ENCODE peak calls at places on chromosomes 3 and 15, in nine cellular contexts. J, G, L, P, M, A, K, V and U are unnamed samples. For H3K4me1, the result is how much of the 10 kb centered on the place peaks cover.

GRCh38 chr15:96585634-96586386 is 255.3 kb downstream of the NR2F2 start:
- DNase-seq in M (no peak), J (peak), P (no peak), V (no peak), G (no peak), A (no peak), L (no peak), K (no peak), U (no peak)

GRCh38 chr3:136942796-136943195 is 15.0 kb upstream of the IL20RB start:
- DNase-seq in A (no peak), P (no peak), J (no peak), L (no peak), M (no peak), K (no peak), V (no peak), G (no peak), U (no peak)

GRCh38 chr3:70754314-70754713 is 441.9 kb upstream of the MDFIC2 start:
- DNase-seq in J (no peak), P (no peak), M (no peak), K (no peak), G (no peak), V (no peak), A (no peak), L (no peak), U (no peak)

GRCh38 chr3:108477511-108478147 is 32.8 kb downstream of the MYH15 start:
- DNase-seq in J (peak), P (no peak), G (peak), K (peak), L (peak), V (peak), A (no peak), M (peak), U (peak)

GRCh38 chr3:115862824-115863223 is 239.5 kb downstream of the GAP43 start:
- DNase-seq in G (no peak), K (no peak), P (no peak), J (no peak), A (no peak), L (no peak), V (no peak), M (no peak), U (no peak)

GRCh38 chr15:78726870-78727551 is 84.3 kb downstream of the ADAMTS7 start:
- DNase-seq in A (no peak), K (peak), G (peak), M (peak), P (no peak), L (peak), J (no peak), V (no peak), U (no peak)

GRCh38 chr3:130386604-130387263 is 41.3 kb downstream of the COL6A5 start:
- DNase-seq in V (no peak), J (peak), L (no peak), P (no peak), G (no peak), M (no peak), K (no peak), A (no peak), U (no peak)

GRCh38 chr3:196792771-196793170 is 53.1 kb downstream of the PAK2 start:
- DNase-seq in G (no peak), M (no peak), A (no peak), L (no peak), K (no peak), J (peak), V (peak), P (no peak), U (no peak)

GRCh38 chr3:150335631-150336030 is 72.5 kb upstream of the TSC22D2 start:
- DNase-seq in J (no peak), G (no peak), K (no peak), V (no peak), P (no peak), A (no peak), L (no peak), M (no peak), U (no peak)

GRCh38 chr3:70989174-70989573 is 594.4 kb downstream of the FOXP1 start:
- DNase-seq in G (no peak), P (no peak), V (no peak), K (no peak), J (peak), M (no peak), L (no peak), A (no peak), U (no peak)

GRCh38 chr3:99578339-99578970 is 59.9 kb upstream of the COL8A1 start:
- DNase-seq in P (no peak), A (no peak), G (no peak), M (no peak), K (no peak), V (no peak), L (no peak), J (peak), U (no peak)

GRCh38 chr3:112321867-112322652 is 10.9 kb upstream of the CD200 start:
- DNase-seq in J (no peak), P (no peak), V (no peak), L (no peak), M (no peak), A (no peak), G (no peak), K (no peak), U (no peak)

GRCh38 chr15:94125131-94125530 is 106.2 kb upstream of the MCTP2 start:
- DNase-seq in K (no peak), G (no peak), L (no peak), A (no peak), V (no peak), J (no peak), P (no peak), M (no peak), U (no peak)

GRCh38 chr15:100170280-100170654 is 171.5 kb downstream of the ADAMTS17 start:
- DNase-seq in K (no peak), G (no peak), V (no peak), J (no peak), M (no peak), P (no peak), L (no peak), A (no peak), U (no peak)

GRCh38 chr3:169260296-169260695 is 403.2 kb downstream of the MECOM start:
- DNase-seq in P (no peak), V (no peak), K (no peak), A (no peak), J (no peak), G (no peak), L (no peak), M (no peak), U (no peak)

GRCh38 chr3:2301361-2301760 is 202.7 kb downstream of the CNTN4 start:
- DNase-seq in V (no peak), P (no peak), L (no peak), K (no peak), M (no peak), A (no peak), G (no peak), J (no peak), U (no peak)

GRCh38 chr15:35123743-35124142 is 38.6 kb upstream of the NANOGP8 start:
- DNase-seq in J (no peak), V (no peak), M (no peak), A (no peak), K (no peak), L (no peak), P (no peak), G (no peak), U (no peak)

GRCh38 chr3:23002846-23003800 is 200.0 kb upstream of the UBE2E2 start:
- DNase-seq in J (peak), A (no peak), V (peak), M (peak), L (no peak), G (no peak), K (peak), P (no peak), U (no peak)

GRCh38 chr3:139312416-139312815 is 31.4 kb upstream of the MRPS22 start:
- DNase-seq in J (no peak), G (no peak), L (no peak), V (no peak), M (no peak), K (no peak), A (no peak), P (no peak), U (no peak)

GRCh38 chr3:8554725-8555621 is 53.4 kb downstream of the LMCD1 start:
- DNase-seq in V (peak), A (no peak), G (no peak), P (no peak), M (no peak), J (no peak), K (no peak), L (no peak), U (peak)

GRCh38 chr15:89822951-89823701 is 8.5 kb upstream of the ANPEP start:
- DNase-seq in V (no peak), M (no peak), L (no peak), G (no peak), A (no peak), K (no peak), P (peak), J (no peak), U (no peak)

GRCh38 chr15:99427210-99427609 is 138.6 kb upstream of the MEF2A start:
- DNase-seq in M (no peak), K (no peak), G (no peak), L (no peak), V (no peak), A (peak), P (peak), J (no peak), U (no peak)

GRCh38 chr3:153835540-153835939 is 285.6 kb upstream of the ARHGEF26 start:
- DNase-seq in V (no peak), P (no peak), J (no peak), K (no peak), L (no peak), A (no peak), G (no peak), M (no peak), U (no peak)

GRCh38 chr15:71121442-71121841 is 6.2 kb downstream of the THSD4 start:
- DNase-seq in V (no peak), M (no peak), L (no peak), A (no peak), P (no peak), J (no peak), G (no peak), K (no peak), U (no peak)

GRCh38 chr3:123877965-123878364 is 6.2 kb downstream of the MYLK start:
- DNase-seq in M (no peak), L (no peak), G (no peak), J (no peak), V (no peak), A (no peak), P (no peak), K (no peak), U (no peak)

GRCh38 chr3:165749241-165749640 is 88.0 kb downstream of the BCHE start:
- DNase-seq in M (no peak), K (no peak), V (no peak), L (no peak), P (no peak), J (no peak), G (no peak), A (no peak), U (no peak)

GRCh38 chr3:5192568-5193319 is 5.2 kb downstream of the EDEM1 start:
- DNase-seq in K (no peak), G (no peak), P (no peak), M (no peak), A (no peak), V (no peak), L (no peak), J (no peak), U (no peak)

GRCh38 chr15:85762039-85762755 is 32.5 kb downstream of the KLHL25 start:
- DNase-seq in L (no peak), P (peak), V (no peak), J (no peak), A (no peak), G (no peak), K (no peak), M (no peak), U (no peak)

GRCh38 chr15:55394694-55395093 is 13.5 kb downstream of the CCPG1 start:
- DNase-seq in J (no peak), V (no peak), M (no peak), K (no peak), G (no peak), P (no peak), L (no peak), A (no peak), U (no peak)

GRCh38 chr15:29107291-29107890 is 162.2 kb downstream of the NSMCE3 start:
- DNase-seq in J (no peak), L (no peak), A (no peak), M (no peak), P (peak), G (no peak), K (no peak), V (peak), U (no peak)

GRCh38 chr15:76963596-76963995 is 31.3 kb upstream of the PSTPIP1 start:
- DNase-seq in L (no peak), A (no peak), V (no peak), M (peak), G (no peak), K (no peak), P (no peak), J (no peak), U (no peak)

DNA sequence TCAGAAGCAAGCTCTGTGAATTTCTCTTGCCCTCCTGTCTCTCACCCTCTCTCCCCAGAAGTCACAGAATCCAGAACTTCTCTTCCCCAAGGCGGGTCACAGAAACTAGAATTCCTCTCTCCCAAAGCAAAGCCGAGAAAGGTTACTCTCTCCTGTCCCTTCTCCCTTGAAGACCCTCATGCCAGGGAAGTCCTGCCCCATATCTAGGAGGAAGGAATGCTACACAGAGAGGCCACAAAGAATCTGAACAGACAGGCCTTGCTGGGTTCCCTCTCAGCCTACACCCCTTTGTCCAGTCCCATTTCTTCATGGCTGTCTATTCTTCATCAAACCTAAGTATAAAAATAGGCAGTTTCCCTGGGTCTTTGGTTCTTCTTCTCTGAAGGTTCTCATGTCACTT is 29.8 kb downstream of the ANP32A start:
- DNase-seq in L (no peak), V (no peak), M (no peak), K (no peak), G (no peak), P (no peak), J (no peak), A (no peak), U (no peak)
- H3K4me1 ChIP-seq in L (under half), V (half or more), M (half or more), K (half or more), G (half or more), P (half or more), J (under half), A (under half), U (under half)

GRCh38 chr3:184155644-184156521 is 706 bp downstream of the DVL3 start:
- DNase-seq in A (peak), L (no peak), V (peak), G (peak), P (peak), K (no peak), J (peak), M (no peak), U (peak)
- TF ChIP-seq POLR2A in A (no peak), L (no peak), V (no peak), G (no peak), P (no peak), K (no peak), J (no peak), M (no peak), U (no peak)

GRCh38 chr15:51575775-51576174 is 46.8 kb downstream of the DMXL2 start:
- DNase-seq in G (no peak), P (no peak), K (no peak), J (no peak), A (no peak), M (no peak), L (no peak), V (no peak), U (no peak)

GRCh38 chr15:51576451-51576850 is 46.1 kb downstream of the DMXL2 start:
- DNase-seq in V (no peak), K (no peak), J (no peak), M (no peak), L (no peak), A (no peak), P (no peak), G (no peak), U (no peak)

GRCh38 chr15:51577907-51578306 is 44.7 kb downstream of the DMXL2 start:
- DNase-seq in M (no peak), K (no peak), V (no peak), J (no peak), G (no peak), A (no peak), L (no peak), P (no peak), U (no peak)

GRCh38 chr15:51579012-51579411 is 43.6 kb downstream of the DMXL2 start:
- DNase-seq in V (no peak), G (no peak), M (no peak), L (no peak), J (no peak), K (no peak), P (no peak), A (no peak), U (no peak)

GRCh38 chr15:51576911-51577500 is 45.6 kb downstream of the DMXL2 start:
- DNase-seq in M (no peak), L (no peak), V (no peak), G (no peak), P (no peak), J (no peak), A (no peak), K (no peak), U (no peak)
- H3K27ac ChIP-seq in M (no peak), L (no peak), V (no peak), G (peak), P (peak), J (no peak), A (peak), K (no peak), U (peak)

DNA sequence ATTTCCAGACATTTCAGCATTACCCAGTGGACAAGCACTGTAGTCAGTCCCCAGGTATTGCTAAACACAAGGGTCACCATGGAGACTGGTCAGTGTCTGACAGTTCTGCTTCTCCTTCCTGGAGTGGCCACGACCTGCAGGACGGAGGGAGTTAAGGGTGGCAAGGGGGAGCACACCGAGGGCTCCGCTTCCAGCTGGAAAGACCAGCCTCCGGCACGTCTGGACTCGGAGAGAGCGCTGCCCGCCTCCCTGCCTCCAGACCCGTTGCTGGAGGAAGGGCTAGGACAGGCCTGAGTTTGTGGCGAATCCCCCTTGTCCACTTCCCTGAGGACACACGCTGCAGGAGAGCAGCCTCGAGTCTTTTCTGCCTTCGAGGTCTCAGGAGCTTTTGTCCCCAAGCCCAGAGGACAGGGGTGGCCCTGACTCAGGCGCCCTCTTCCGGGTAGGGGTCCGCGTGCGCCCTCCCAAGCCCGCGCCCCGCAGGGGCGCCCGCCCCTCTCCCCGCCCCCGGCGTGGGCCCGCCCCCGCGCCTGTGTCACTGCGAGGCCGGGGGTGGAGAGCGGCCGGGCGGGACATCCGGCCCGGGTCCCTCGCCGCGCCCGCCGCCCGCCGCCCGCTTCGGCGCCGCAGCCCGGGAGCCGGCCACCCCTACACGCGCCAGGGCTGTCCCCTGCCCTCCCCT is at the start of gene CHST14:
- DNase-seq in J (peak), M (peak), K (peak), L (peak), V (peak), A (peak), G (peak), P (peak), U (peak)
- H3K4me1 ChIP-seq in J (under half), M (under half), K (under half), L (under half), V (under half), A (under half), G (under half), P (under half), U (under half)